ENCODE peak calls at places on chromosomes 5 and 9, in five cellular contexts. P, Q, I, L and Z are unnamed samples.

GRCh38 chr9:19788152-19788551 is 685 bp downstream of the SLC24A2 start:
- DNase-seq in P (peak), Q (no peak), I (no peak), L (no peak), Z (no peak)

GRCh38 chr9:26856413-26857032 is 36.1 kb downstream of the CAAP1 start:
- DNase-seq in P (peak), I (no peak), Q (no peak), L (peak), Z (peak)

GRCh38 chr9:104322581-104322980 is 181.5 kb upstream of the OR13F1 start:
- DNase-seq in Q (no peak), L (no peak), P (no peak), I (no peak), Z (no peak)

GRCh38 chr9:136690104-136690840 is 3.0 kb upstream of the AGPAT2 start:
- DNase-seq in Q (no peak), L (no peak), I (no peak), P (no peak), Z (no peak)

GRCh38 chr9:134557331-134557730 is 84.3 kb upstream of the COL5A1 start:
- DNase-seq in L (no peak), P (no peak), Q (no peak), I (no peak), Z (no peak)

GRCh38 chr5:180291234-180291940 is 496 bp downstream of the MAPK9 start:
- DNase-seq in P (peak), L (no peak), I (peak), Q (no peak), Z (no peak)

GRCh38 chr5:95029569-95030366 is 255.1 kb downstream of the MCTP1 start:
- DNase-seq in Q (no peak), I (no peak), P (no peak), L (no peak), Z (no peak)

GRCh38 chr9:32424616-32425015 is 40.2 kb downstream of the ACO1 start:
- DNase-seq in L (no peak), P (no peak), Q (no peak), I (no peak), Z (no peak)

GRCh38 chr9:112764344-112764743 is 13.8 kb downstream of the SNX30 start:
- DNase-seq in P (peak), I (no peak), L (peak), Q (no peak), Z (no peak)

GRCh38 chr5:59368951-59369350 is 524.6 kb downstream of the PDE4D start:
- DNase-seq in L (no peak), P (no peak), Q (no peak), I (no peak), Z (no peak)

GRCh38 chr9:127828262-127829031 is 25.8 kb downstream of the FPGS start:
- DNase-seq in Q (no peak), L (peak), I (no peak), P (peak), Z (no peak)

GRCh38 chr5:140607031-140607430 is 25.9 kb downstream of the CD14 start:
- DNase-seq in I (no peak), Q (no peak), L (no peak), P (no peak), Z (no peak)

GRCh38 chr9:135000647-135001245 is 83.0 kb upstream of the FCN1 start:
- DNase-seq in I (no peak), L (peak), P (peak), Q (no peak), Z (peak)

GRCh38 chr9:89444212-89444611 is 53.7 kb downstream of the SEMA4D start:
- DNase-seq in I (peak), L (no peak), Q (peak), P (no peak), Z (no peak)

DNA sequence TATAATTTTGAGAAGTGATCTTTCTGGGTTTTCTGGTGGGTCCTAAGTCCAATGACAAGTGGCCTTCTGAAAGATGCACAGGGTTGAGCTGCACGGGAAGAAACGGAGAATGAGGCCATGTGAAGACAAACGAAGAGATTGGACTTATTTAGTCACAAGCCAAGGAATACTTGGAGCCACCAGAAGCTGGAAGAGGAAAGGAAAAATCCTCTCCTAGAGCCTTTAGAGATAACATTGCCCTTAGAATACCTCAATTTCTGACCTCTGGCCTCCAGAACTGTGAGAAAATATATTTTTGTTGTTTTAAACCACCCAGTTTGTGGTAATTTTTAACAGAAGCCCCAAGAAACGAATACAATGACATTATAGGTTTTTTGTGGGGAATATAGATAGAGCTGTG is 360.5 kb upstream of the TARS1 start:
- DNase-seq in P (no peak), I (no peak), Q (no peak), L (no peak), Z (no peak)
- H3K4me3 ChIP-seq in P (no peak), I (no peak), Q (no peak), L (no peak), Z (no peak)

GRCh38 chr5:172110921-172111873 is 76.8 kb downstream of the STK10 start:
- DNase-seq in I (peak), L (peak), Q (peak), P (peak), Z (peak)
- H3K4me3 ChIP-seq in I (peak), L (peak), Q (peak), P (no peak), Z (peak)

GRCh38 chr9:94639045-94639995 is at the start of gene FBP1:
- DNase-seq in Q (peak), P (peak), L (peak), I (peak), Z (no peak)

GRCh38 chr9:94642526-94642925 is 3.2 kb upstream of the FBP1 start:
- DNase-seq in Q (no peak), I (no peak), P (no peak), L (no peak), Z (no peak)

GRCh38 chr9:94643176-94643575 is 3.9 kb upstream of the FBP1 start:
- DNase-seq in P (no peak), L (no peak), Q (no peak), I (no peak), Z (no peak)

GRCh38 chr9:94639996-94640376 is 668 bp upstream of the FBP1 start:
- DNase-seq in I (no peak), P (peak), L (no peak), Q (no peak), Z (no peak)

GRCh38 chr9:94638335-94639044 is 828 bp downstream of the FBP1 start:
- DNase-seq in L (no peak), Q (no peak), P (no peak), I (no peak), Z (no peak)
- H3K4me3 ChIP-seq in L (no peak), Q (peak), P (peak), I (peak), Z (no peak)

DNA sequence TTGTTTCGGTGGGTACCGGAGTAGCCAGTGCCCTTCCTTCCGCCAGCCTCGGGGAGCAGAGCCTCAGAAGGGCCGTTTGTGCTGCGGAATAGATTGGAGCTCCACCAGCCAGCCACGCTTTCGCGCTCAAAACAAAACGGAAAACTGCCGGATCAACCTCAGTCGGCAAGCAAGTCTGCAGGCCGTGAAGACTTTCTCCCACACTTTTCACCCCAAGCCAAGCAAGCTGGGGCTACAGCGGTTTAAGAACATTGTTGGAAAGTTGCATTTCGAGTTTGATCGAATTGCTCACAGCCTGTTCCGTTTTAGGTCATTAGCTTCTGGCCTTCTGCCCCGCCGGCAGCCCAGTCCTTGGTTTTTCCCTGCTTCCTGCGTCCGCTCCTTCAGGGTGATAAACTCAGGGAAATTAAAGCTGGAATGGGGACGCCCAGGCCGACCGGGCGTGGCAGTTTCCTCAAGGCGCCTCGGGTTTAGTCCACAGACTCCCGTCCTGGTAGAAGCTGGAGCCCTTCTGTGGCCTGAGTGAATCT is 828 bp upstream of the CCNO start:
- DNase-seq in L (peak), I (no peak), Q (no peak), P (peak), Z (no peak)
- H3K4me3 ChIP-seq in L (peak), I (peak), Q (peak), P (peak), Z (peak)

GRCh38 chr5:65971643-65972042 is 45.3 kb downstream of the ERBIN start:
- DNase-seq in L (no peak), Q (no peak), I (no peak), P (no peak), Z (no peak)

GRCh38 chr5:65967288-65968066 is 41.1 kb downstream of the ERBIN start:
- DNase-seq in I (no peak), Q (no peak), P (no peak), L (no peak), Z (no peak)

GRCh38 chr5:65970481-65971367 is 44.3 kb downstream of the ERBIN start:
- DNase-seq in L (no peak), Q (no peak), I (no peak), P (no peak), Z (no peak)

DNA sequence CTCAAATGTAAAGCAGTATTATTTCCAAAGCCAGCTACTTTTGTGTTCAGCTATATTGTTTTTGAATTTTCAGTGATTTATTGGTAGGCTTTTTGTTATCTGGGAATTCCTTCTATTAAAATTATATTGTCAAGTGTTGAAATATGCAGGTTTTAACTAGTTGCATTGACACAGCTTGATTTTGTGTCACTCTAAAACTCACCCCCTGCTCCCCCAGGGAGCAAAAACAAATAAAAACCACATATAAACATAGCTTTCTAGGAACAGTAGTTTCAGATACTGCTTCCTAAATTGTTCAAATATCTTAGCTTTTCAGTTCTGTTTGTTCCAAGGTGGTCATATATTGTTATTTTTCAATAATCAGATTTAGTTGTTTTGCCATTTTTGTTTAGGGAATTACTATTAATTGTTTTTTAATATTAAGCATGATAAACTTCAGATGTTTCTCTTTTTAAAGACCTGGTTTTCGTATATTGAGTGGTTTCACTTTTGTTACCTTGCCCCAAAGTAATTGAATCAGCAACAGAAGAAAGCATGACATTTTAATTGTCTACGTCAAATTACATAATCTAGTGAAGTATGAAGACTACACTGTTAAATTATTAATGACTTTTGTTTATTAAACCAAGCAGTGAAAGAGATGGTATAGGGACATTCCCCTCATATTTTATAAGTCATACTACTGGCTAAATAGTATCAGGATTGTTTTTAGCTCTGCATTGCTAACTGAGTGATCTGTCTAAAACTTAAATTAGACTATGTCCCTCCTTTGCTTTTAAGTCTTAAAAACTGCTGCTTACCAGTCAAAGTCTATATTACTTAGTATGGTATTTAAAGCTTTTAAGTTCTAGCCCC is 43.4 kb downstream of the ERBIN start:
- DNase-seq in Q (no peak), I (no peak), P (no peak), L (no peak), Z (no peak)
- H3K4me3 ChIP-seq in Q (no peak), I (no peak), P (no peak), L (no peak), Z (no peak)

GRCh38 chr5:175572922-175573321 is 84.9 kb upstream of the HRH2 start:
- DNase-seq in Q (no peak), P (no peak), I (no peak), L (peak), Z (no peak)
- H3K4me3 ChIP-seq in Q (no peak), P (no peak), I (no peak), L (no peak), Z (no peak)

GRCh38 chr5:159106193-159106568 is 6.5 kb upstream of the EBF1 start:
- DNase-seq in I (no peak), Q (no peak), L (no peak), P (peak), Z (no peak)
- H3K4me3 ChIP-seq in I (peak), Q (peak), L (peak), P (peak), Z (no peak)

GRCh38 chr9:129283290-129283691 is 105.2 kb upstream of the IER5L start:
- DNase-seq in I (no peak), Q (no peak), P (no peak), L (no peak), Z (no peak)
- H3K4me3 ChIP-seq in I (no peak), Q (no peak), P (no peak), L (no peak), Z (no peak)

DNA sequence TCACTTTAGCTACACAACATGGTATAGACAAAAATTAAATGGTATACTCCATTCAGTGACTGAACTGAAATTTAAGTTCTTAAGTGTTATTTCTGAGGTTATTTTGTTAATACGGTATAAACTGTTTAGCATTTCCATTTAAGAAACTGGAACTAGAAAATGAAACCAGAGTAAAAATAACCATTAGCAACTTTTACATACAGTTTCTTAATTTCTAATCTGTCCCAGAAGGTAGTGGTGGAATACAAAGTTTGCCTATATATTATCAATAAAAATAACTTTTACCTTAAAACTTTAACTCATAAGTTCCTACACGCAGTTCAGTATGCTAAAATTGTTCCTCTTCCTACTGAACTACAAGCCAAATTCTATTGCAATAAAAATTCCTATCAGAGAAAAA is 10.3 kb downstream of the GOLPH3 start:
- DNase-seq in L (no peak), P (no peak), I (no peak), Q (no peak), Z (no peak)
- H3K4me3 ChIP-seq in L (no peak), P (no peak), I (no peak), Q (no peak), Z (no peak)